ENCODE peak calls at places on chromosomes 7 and 10, in four cellular contexts. H is IMR-90, G is NCI-H748 treated with DMSO at 0.1 percent for 48 hours, A is GM12864. Z is an unnamed sample.

GRCh38 chr10:114184276-114184675 is 5.1 kb downstream of the TDRD1 start:
- DNase-seq in H (no peak), G (no peak), A (no peak), Z (no peak)

GRCh38 chr7:128395748-128396147 is 14.0 kb downstream of the IMPDH1 start:
- DNase-seq in H (no peak), G (no peak), A (no peak), Z (no peak)

GRCh38 chr10:102985811-102986210 is 67.7 kb downstream of the CNNM2 start:
- DNase-seq in H (no peak), G (no peak), A (no peak), Z (no peak)

GRCh38 chr10:57992321-57993077 is 275.2 kb downstream of the IPMK start:
- DNase-seq in H (peak; percentile 19), G (no peak), A (no peak), Z (no peak)

GRCh38 chr10:124705817-124706461 is 38.2 kb downstream of the FAM53B start:
- DNase-seq in H (no peak), G (no peak), A (no peak), Z (no peak)

GRCh38 chr10:14391342-14391741 is 60.6 kb upstream of the FRMD4A start:
- DNase-seq in H (no peak), G (no peak), A (no peak), Z (no peak)

GRCh38 chr10:126387931-126388911 is at the start of gene ADAM12:
- DNase-seq in H (peak; percentile 68), G (no peak), A (no peak), Z (no peak)

GRCh38 chr10:125343118-125343752 is 182.9 kb upstream of the CTBP2 start:
- DNase-seq in H (peak; percentile 36), G (no peak), A (no peak), Z (no peak)

GRCh38 chr7:2904202-2904601 is 60.1 kb upstream of the GNA12 start:
- DNase-seq in H (no peak), G (no peak), A (no peak), Z (no peak)

GRCh38 chr10:46267132-46267985 is 19.4 kb upstream of the ANTXRL start:
- DNase-seq in H (no peak), G (no peak), A (no peak), Z (no peak)

GRCh38 chr10:78197628-78198272 is 164.1 kb downstream of the RPS24 start:
- DNase-seq in H (no peak), G (no peak), A (no peak), Z (no peak)